ENCODE peak calls at places on chromosomes 4 and X, in eight cellular contexts. O is pancreas; K is fibroblast of the aortic adventitia; Y is activated CD4-positive, alpha-beta T cell treated with anti-CD3 and anti-CD28 coated beads for 24 hours; E is mucosa of gallbladder; N is fibroblast of lung; S is activated naive CD4-positive, alpha-beta T cell treated with anti-CD3 and anti-CD28 coated beads, Interleukin-2, amount 10 ng/mL, durations not matched to agents 7 days and 5 days; Q is upper lobe of right lung. F is an unnamed sample.

GRCh38 chrX:153549807-153550206 is 32.4 kb downstream of the ATP2B3 start:
- DNase-seq in K (no peak), O (no peak), N (no peak), Y (no peak), S (no peak), Q (no peak), E (no peak), F (no peak)

GRCh38 chrX:46758163-46758955 is 559 bp downstream of the SLC9A7 start:
- DNase-seq in S (peak; percentile 38), E (no peak), O (peak; percentile 24), N (peak; percentile 27), Q (peak; percentile 66), Y (no peak), K (no peak), F (no peak)

GRCh38 chrX:1249101-1249887 is 19.3 kb upstream of the CSF2RA start:
- DNase-seq in O (peak; percentile 43), E (peak; percentile 43), N (peak; percentile 4), Y (no peak), S (peak; percentile 77), Q (peak; percentile 78), K (no peak), F (peak; percentile 27)

GRCh38 chr4:175739612-175740011 is 72.5 kb downstream of the GPM6A start:
- DNase-seq in K (no peak), Q (no peak), E (no peak), N (no peak), Y (no peak), O (no peak), S (no peak), F (no peak)

GRCh38 chr4:24686866-24687672 is 102.7 kb upstream of the DHX15 start:
- DNase-seq in E (no peak), K (no peak), N (no peak), Q (peak; percentile 69), Y (peak; percentile 0), O (no peak), S (peak; percentile 25), F (no peak)

GRCh38 chr4:1171306-1172227 is 816 bp downstream of the SPON2 start:
- DNase-seq in Y (no peak), Q (peak; percentile 62), E (no peak), K (no peak), O (no peak), N (no peak), S (peak; percentile 68), F (no peak)

GRCh38 chr4:160319221-160319867 is 1216.5 kb downstream of the RAPGEF2 start:
- DNase-seq in S (no peak), O (no peak), E (no peak), Y (no peak), N (peak; percentile 61), K (no peak), Q (no peak), F (no peak)

GRCh38 chr4:111798840-111799239 is 346.4 kb upstream of the FAM241A start:
- DNase-seq in O (no peak), E (no peak), Q (no peak), N (no peak), K (no peak), S (no peak), Y (no peak), F (no peak)

GRCh38 chrX:74452199-74452481 is 30.8 kb downstream of the SLC16A2 start:
- DNase-seq in E (no peak), K (no peak), O (no peak), N (no peak), S (no peak), Q (no peak), Y (no peak), F (no peak)

GRCh38 chr4:23770011-23770410 is 119.8 kb downstream of the PPARGC1A start:
- DNase-seq in N (peak; percentile 71), Q (no peak), K (no peak), S (no peak), O (no peak), Y (no peak), E (no peak), F (no peak)

GRCh38 chr4:82524570-82525152 is 37.1 kb downstream of the TMEM150C start:
- DNase-seq in Y (no peak), O (no peak), N (no peak), E (no peak), K (no peak), Q (no peak), S (no peak), F (no peak)

GRCh38 chr4:118337954-118338353 is 14.8 kb downstream of the PRSS12 start:
- DNase-seq in N (no peak), K (no peak), Y (no peak), Q (no peak), S (no peak), O (no peak), E (no peak), F (no peak)

GRCh38 chr4:86595426-86595805 is 1.3 kb downstream of the PTPN13 start:
- DNase-seq in S (no peak), O (peak; percentile 19), Y (no peak), Q (no peak), E (no peak), K (no peak), N (peak; percentile 45), F (no peak)

GRCh38 chr4:19194672-19195071 is 1057.0 kb upstream of the SLIT2 start:
- DNase-seq in Q (no peak), E (no peak), K (no peak), S (no peak), Y (no peak), N (no peak), O (no peak), F (no peak)

GRCh38 chr4:34094114-34094513 is 2150.2 kb downstream of the ARAP2 start:
- DNase-seq in Q (no peak), S (no peak), K (no peak), N (no peak), E (no peak), O (no peak), Y (no peak), F (no peak)

GRCh38 chr4:155025762-155026457 is 182.5 kb upstream of the NPY2R start:
- DNase-seq in E (peak; percentile 32), S (peak; percentile 30), Q (no peak), Y (no peak), O (no peak), N (peak; percentile 13), K (peak; percentile 63), F (peak; percentile 5)

GRCh38 chr4:109296545-109296944 is 5.9 kb downstream of the COL25A1 start:
- DNase-seq in O (no peak), K (no peak), Q (no peak), S (no peak), E (no peak), N (peak; percentile 82), Y (no peak), F (no peak)

GRCh38 chrX:46589977-46590723 is 16.6 kb downstream of the CHST7 start:
- DNase-seq in Y (no peak), K (peak; percentile 80), E (no peak), O (no peak), S (no peak), N (peak; percentile 72), Q (no peak), F (no peak)

GRCh38 chr4:32560306-32560705 is 1840.1 kb downstream of the PCDH7 start:
- DNase-seq in N (peak; percentile 25), K (peak; percentile 52), S (no peak), O (no peak), Y (no peak), E (no peak), Q (no peak), F (no peak)

GRCh38 chr4:37812713-37813112 is 13.8 kb upstream of the PGM2 start:
- DNase-seq in K (peak; percentile 36), N (peak; percentile 60), E (no peak), O (no peak), Q (no peak), S (no peak), Y (no peak), F (no peak)

GRCh38 chr4:10006604-10007435 is 14.5 kb downstream of the SLC2A9 start:
- DNase-seq in Y (no peak), K (peak; percentile 15), N (peak; percentile 42), E (peak; percentile 86), Q (peak; percentile 75), O (peak; percentile 38), S (no peak), F (no peak)

GRCh38 chr4:7763788-7764187 is 175.9 kb downstream of the AFAP1 start:
- DNase-seq in Q (no peak), O (no peak), Y (no peak), E (no peak), N (peak; percentile 91), S (no peak), K (no peak), F (no peak)